ENCODE peak calls at places on chromosome 13, in six cellular contexts. One of them, this sample, is unnamed.

GRCh38 chr13:102317593-102317992 is 84.3 kb downstream of the FGF14 start:
- DNase-seq in stomach: peak
- DNase-seq in tibial nerve: peak
- DNase-seq in ovary: peak
- DNase-seq in A549: no peak
- DNase-seq in sigmoid colon: peak
- DNase-seq in this sample: no peak

GRCh38 chr13:76846363-76846762 is 39.8 kb downstream of the KCTD12 start:
- DNase-seq in stomach: no peak
- DNase-seq in tibial nerve: no peak
- DNase-seq in ovary: no peak
- DNase-seq in A549: no peak
- DNase-seq in sigmoid colon: no peak
- DNase-seq in this sample: no peak

GRCh38 chr13:85935868-85936467 is 136.7 kb upstream of the SLITRK6 start:
- DNase-seq in stomach: no peak
- DNase-seq in tibial nerve: no peak
- DNase-seq in ovary: no peak
- DNase-seq in A549: no peak
- DNase-seq in sigmoid colon: no peak
- DNase-seq in this sample: no peak

GRCh38 chr13:75372517-75372916 is 109.5 kb downstream of the TBC1D4 start:
- DNase-seq in stomach: no peak
- DNase-seq in tibial nerve: peak
- DNase-seq in ovary: no peak
- DNase-seq in A549: peak
- DNase-seq in sigmoid colon: no peak
- DNase-seq in this sample: no peak

GRCh38 chr13:32443111-32443510 is 15.2 kb upstream of the N4BP2L1 start:
- DNase-seq in stomach: no peak
- DNase-seq in tibial nerve: peak
- DNase-seq in ovary: no peak
- DNase-seq in A549: peak
- DNase-seq in sigmoid colon: no peak
- DNase-seq in this sample: no peak

GRCh38 chr13:76019421-76020044 is 383.4 kb downstream of the LMO7 start:
- DNase-seq in stomach: no peak
- DNase-seq in tibial nerve: no peak
- DNase-seq in ovary: no peak
- DNase-seq in A549: peak
- DNase-seq in sigmoid colon: peak
- DNase-seq in this sample: no peak

GRCh38 chr13:100131863-100132574 is 43.1 kb downstream of the PCCA start:
- DNase-seq in stomach: no peak
- DNase-seq in tibial nerve: no peak
- DNase-seq in ovary: no peak
- DNase-seq in A549: peak
- DNase-seq in sigmoid colon: no peak
- DNase-seq in this sample: no peak

GRCh38 chr13:37138169-37138568 is 32.7 kb upstream of the CSNK1A1L start:
- DNase-seq in stomach: no peak
- DNase-seq in tibial nerve: no peak
- DNase-seq in ovary: no peak
- DNase-seq in A549: peak
- DNase-seq in sigmoid colon: no peak
- DNase-seq in this sample: no peak

GRCh38 chr13:52158629-52159158 is 703 bp downstream of the NEK3 start:
- DNase-seq in stomach: no peak
- DNase-seq in tibial nerve: peak
- DNase-seq in ovary: peak
- DNase-seq in A549: peak
- DNase-seq in sigmoid colon: peak
- DNase-seq in this sample: peak

GRCh38 chr13:42001580-42001979 is 40.7 kb upstream of the VWA8 start:
- DNase-seq in stomach: no peak
- DNase-seq in tibial nerve: no peak
- DNase-seq in ovary: peak
- DNase-seq in A549: peak
- DNase-seq in sigmoid colon: no peak
- DNase-seq in this sample: peak

GRCh38 chr13:79678100-79678499 is 197.1 kb downstream of the NDFIP2 start:
- DNase-seq in stomach: no peak
- DNase-seq in tibial nerve: no peak
- DNase-seq in ovary: no peak
- DNase-seq in A549: no peak
- DNase-seq in sigmoid colon: no peak
- DNase-seq in this sample: no peak

GRCh38 chr13:95564948-95565347 is 12.4 kb downstream of the CLDN10 start:
- DNase-seq in stomach: no peak
- DNase-seq in tibial nerve: no peak
- DNase-seq in ovary: no peak
- DNase-seq in A549: no peak
- DNase-seq in sigmoid colon: no peak
- DNase-seq in this sample: no peak

GRCh38 chr13:42002066-42002465 is 41.2 kb upstream of the VWA8 start:
- DNase-seq in stomach: no peak
- DNase-seq in tibial nerve: no peak
- DNase-seq in ovary: no peak
- DNase-seq in A549: no peak
- DNase-seq in sigmoid colon: no peak
- DNase-seq in this sample: peak

GRCh38 chr13:34044041-34044440 is 226.1 kb downstream of the RFC3 start:
- DNase-seq in stomach: no peak
- DNase-seq in tibial nerve: no peak
- DNase-seq in ovary: no peak
- DNase-seq in A549: no peak
- DNase-seq in sigmoid colon: no peak
- DNase-seq in this sample: no peak

GRCh38 chr13:20525144-20525600 is 485 bp downstream of the CRYL1 start:
- DNase-seq in stomach: peak
- DNase-seq in tibial nerve: peak
- DNase-seq in ovary: peak
- DNase-seq in A549: no peak
- DNase-seq in sigmoid colon: peak
- DNase-seq in this sample: no peak

GRCh38 chr13:107574517-107575215 is 640.7 kb downstream of the LIG4 start:
- DNase-seq in stomach: no peak
- DNase-seq in tibial nerve: no peak
- DNase-seq in ovary: no peak
- DNase-seq in A549: no peak
- DNase-seq in sigmoid colon: no peak
- DNase-seq in this sample: no peak

GRCh38 chr13:74825170-74825948 is 656.6 kb downstream of the TBC1D4 start:
- DNase-seq in stomach: no peak
- DNase-seq in tibial nerve: no peak
- DNase-seq in ovary: no peak
- DNase-seq in A549: peak
- DNase-seq in sigmoid colon: no peak
- DNase-seq in this sample: no peak

GRCh38 chr13:87676254-87677042 is 5.3 kb downstream of the SLITRK5 start:
- DNase-seq in stomach: no peak
- DNase-seq in tibial nerve: no peak
- DNase-seq in ovary: no peak
- DNase-seq in A549: no peak
- DNase-seq in sigmoid colon: no peak
- DNase-seq in this sample: no peak

GRCh38 chr13:41259875-41260501 is 3.4 kb downstream of the MTRF1 start:
- DNase-seq in stomach: no peak
- DNase-seq in tibial nerve: no peak
- DNase-seq in ovary: no peak
- DNase-seq in A549: no peak
- DNase-seq in sigmoid colon: no peak
- DNase-seq in this sample: no peak

GRCh38 chr13:39918837-39919236 is 263.4 kb downstream of the COG6 start:
- DNase-seq in stomach: no peak
- DNase-seq in tibial nerve: no peak
- DNase-seq in ovary: no peak
- DNase-seq in A549: no peak
- DNase-seq in sigmoid colon: no peak
- DNase-seq in this sample: no peak
- TF ChIP-seq EP300 in stomach: no peak
- TF ChIP-seq EP300 in tibial nerve: no peak
- TF ChIP-seq EP300 in ovary: no peak
- TF ChIP-seq EP300 in A549: no peak
- TF ChIP-seq EP300 in sigmoid colon: no peak
- TF ChIP-seq EP300 in this sample: no peak

GRCh38 chr13:26382843-26383242 is 128.9 kb downstream of the CDK8 start:
- DNase-seq in stomach: no peak
- DNase-seq in tibial nerve: no peak
- DNase-seq in ovary: no peak
- DNase-seq in A549: no peak
- DNase-seq in sigmoid colon: no peak
- DNase-seq in this sample: no peak

GRCh38 chr13:26380930-26381329 is 127.0 kb downstream of the CDK8 start:
- DNase-seq in stomach: no peak
- DNase-seq in tibial nerve: no peak
- DNase-seq in ovary: no peak
- DNase-seq in A549: no peak
- DNase-seq in sigmoid colon: no peak
- DNase-seq in this sample: no peak

GRCh38 chr13:26377038-26377437 is 123.1 kb downstream of the CDK8 start:
- DNase-seq in stomach: no peak
- DNase-seq in tibial nerve: no peak
- DNase-seq in ovary: no peak
- DNase-seq in A549: peak
- DNase-seq in sigmoid colon: no peak
- DNase-seq in this sample: no peak

GRCh38 chr13:26378116-26378515 is 124.2 kb downstream of the CDK8 start:
- DNase-seq in stomach: no peak
- DNase-seq in tibial nerve: no peak
- DNase-seq in ovary: no peak
- DNase-seq in A549: no peak
- DNase-seq in sigmoid colon: no peak
- DNase-seq in this sample: no peak

GRCh38 chr13:26379831-26380230 is 125.9 kb downstream of the CDK8 start:
- DNase-seq in stomach: no peak
- DNase-seq in tibial nerve: no peak
- DNase-seq in ovary: no peak
- DNase-seq in A549: no peak
- DNase-seq in sigmoid colon: no peak
- DNase-seq in this sample: no peak
- TF ChIP-seq CTCF in stomach: no peak
- TF ChIP-seq CTCF in tibial nerve: no peak
- TF ChIP-seq CTCF in ovary: no peak
- TF ChIP-seq CTCF in A549: no peak
- TF ChIP-seq CTCF in sigmoid colon: no peak
- TF ChIP-seq CTCF in this sample: no peak

DNA sequence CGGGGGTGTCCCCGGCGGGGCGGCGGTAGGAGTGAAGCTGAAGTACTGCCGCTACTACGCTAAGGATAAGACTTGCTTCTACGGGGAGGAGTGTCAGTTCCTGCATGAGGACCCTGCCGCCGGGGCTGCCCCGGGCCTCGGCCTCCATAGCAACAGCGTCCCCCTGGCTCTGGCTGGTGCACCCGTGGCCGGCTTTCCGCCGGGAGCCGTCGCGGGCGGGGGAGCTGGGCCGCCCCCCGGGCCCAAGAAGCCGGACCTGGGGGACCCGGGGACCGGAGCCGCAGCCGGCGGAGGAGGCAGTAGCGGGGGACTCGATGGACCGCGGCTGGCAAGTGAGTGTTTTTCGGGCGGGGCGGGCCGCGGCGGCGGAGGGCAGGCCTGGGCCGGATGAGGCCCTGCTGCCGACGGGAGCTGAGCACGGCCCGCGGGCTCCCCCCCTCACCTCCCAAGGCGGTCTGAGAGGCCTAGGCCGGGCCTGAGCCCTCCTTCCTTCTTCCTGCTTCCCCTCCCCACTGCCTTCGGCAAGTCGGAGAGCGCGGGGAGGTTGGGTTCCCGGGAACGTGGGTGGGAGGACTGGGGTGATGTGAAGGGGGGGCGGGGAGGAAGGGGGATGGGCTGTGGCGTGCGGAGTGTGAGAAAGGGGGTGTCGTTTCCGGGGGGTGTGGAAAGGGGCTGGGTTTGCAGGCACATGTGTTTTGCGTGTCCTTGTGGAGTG is 568 bp downstream of the PAN3 start:
- DNase-seq in stomach: peak
- DNase-seq in tibial nerve: peak
- DNase-seq in ovary: peak
- DNase-seq in A549: peak
- DNase-seq in sigmoid colon: peak
- DNase-seq in this sample: peak
- H3K27ac ChIP-seq in stomach: peak
- H3K27ac ChIP-seq in tibial nerve: peak
- H3K27ac ChIP-seq in ovary: peak
- H3K27ac ChIP-seq in A549: peak
- H3K27ac ChIP-seq in sigmoid colon: peak
- H3K27ac ChIP-seq in this sample: peak

DNA sequence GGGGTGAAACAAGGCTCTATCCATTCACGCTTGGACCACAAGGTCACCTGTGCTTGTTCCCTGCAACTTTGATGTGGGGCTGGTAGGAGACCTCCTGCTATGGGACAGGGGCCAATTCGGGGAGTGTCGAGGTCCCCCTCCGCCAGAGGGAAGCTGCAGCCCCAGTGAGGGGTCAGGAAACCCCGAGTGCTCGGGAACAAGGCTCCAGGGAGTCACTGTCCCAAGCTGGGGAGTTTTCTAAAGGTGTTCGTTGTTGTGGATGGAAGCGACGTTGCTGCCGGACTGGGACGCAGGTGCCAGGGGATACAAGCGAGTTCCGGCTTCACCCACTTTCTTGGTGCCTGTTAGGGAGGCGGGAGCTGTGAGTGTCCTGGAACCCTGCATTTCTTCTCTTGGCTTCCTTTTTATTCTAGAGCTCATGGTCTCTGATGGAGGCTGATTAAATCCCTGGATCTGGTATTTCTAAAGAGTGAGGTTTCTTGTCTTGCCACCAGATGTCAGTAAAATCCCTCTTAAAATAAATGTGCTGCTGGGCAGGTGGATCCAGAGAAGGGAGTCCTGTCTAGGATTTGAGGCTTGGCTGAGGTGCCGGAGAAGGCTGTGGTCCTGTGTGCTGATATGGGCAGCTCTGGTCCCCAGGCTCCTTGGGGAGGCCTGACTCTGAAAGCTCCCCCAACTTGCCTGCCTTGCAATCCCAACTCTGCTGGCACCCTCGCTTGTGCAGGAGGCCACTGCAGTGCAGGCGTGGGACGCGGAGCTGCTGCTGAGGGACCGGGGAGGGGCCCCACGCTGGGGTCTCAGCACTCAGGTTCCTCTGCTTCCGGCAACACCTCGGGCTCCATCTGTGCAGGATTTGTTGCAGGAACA is 153.9 kb downstream of the TEX29 start:
- DNase-seq in stomach: no peak
- DNase-seq in tibial nerve: no peak
- DNase-seq in ovary: no peak
- DNase-seq in A549: peak
- DNase-seq in sigmoid colon: no peak
- DNase-seq in this sample: no peak
- TF ChIP-seq EP300 in stomach: no peak
- TF ChIP-seq EP300 in tibial nerve: no peak
- TF ChIP-seq EP300 in ovary: no peak
- TF ChIP-seq EP300 in A549: no peak
- TF ChIP-seq EP300 in sigmoid colon: no peak
- TF ChIP-seq EP300 in this sample: no peak

This sample was measured in esophagus muscularis mucosa.